ENCODE peak calls at places on chromosomes 16 and 17, in seven cellular contexts. One of them, this sample, is unnamed.
A peak's percentile ranks its signal among the peaks of the same experiment; 100 is the strongest.

GRCh38 chr16:19003935-19004334 is 20.2 kb downstream of the TMC7 start:
- DNase-seq in mucosa of descending colon: no peak
- DNase-seq in mesothelial cell of epicardium: no peak
- DNase-seq in progenitor cell of endocrine pancreas: no peak
- DNase-seq in choroid plexus epithelial cell: no peak
- DNase-seq in epithelial cell of esophagus: peak; percentile 56
- DNase-seq in heart left ventricle: no peak
- DNase-seq in this sample: no peak

GRCh38 chr17:5468075-5468473 is 708 bp downstream of the DHX33 start:
- DNase-seq in mucosa of descending colon: no peak
- DNase-seq in mesothelial cell of epicardium: no peak
- DNase-seq in progenitor cell of endocrine pancreas: no peak
- DNase-seq in choroid plexus epithelial cell: no peak
- DNase-seq in epithelial cell of esophagus: peak; percentile 15
- DNase-seq in heart left ventricle: no peak
- DNase-seq in this sample: no peak

GRCh38 chr17:78535285-78536197 is 41.7 kb downstream of the DNAH17 start:
- DNase-seq in mucosa of descending colon: no peak
- DNase-seq in mesothelial cell of epicardium: no peak
- DNase-seq in progenitor cell of endocrine pancreas: no peak
- DNase-seq in choroid plexus epithelial cell: no peak
- DNase-seq in epithelial cell of esophagus: peak; percentile 94
- DNase-seq in heart left ventricle: no peak
- DNase-seq in this sample: no peak

GRCh38 chr16:12201216-12201615 is 224.7 kb downstream of the SNX29 start:
- DNase-seq in mucosa of descending colon: no peak
- DNase-seq in mesothelial cell of epicardium: no peak
- DNase-seq in progenitor cell of endocrine pancreas: no peak
- DNase-seq in choroid plexus epithelial cell: peak; percentile 28
- DNase-seq in epithelial cell of esophagus: no peak
- DNase-seq in heart left ventricle: no peak
- DNase-seq in this sample: no peak

GRCh38 chr17:77228224-77229215 is 87.8 kb downstream of the SEC14L1 start:
- DNase-seq in mucosa of descending colon: no peak
- DNase-seq in mesothelial cell of epicardium: no peak
- DNase-seq in progenitor cell of endocrine pancreas: no peak
- DNase-seq in choroid plexus epithelial cell: peak; percentile 26
- DNase-seq in epithelial cell of esophagus: no peak
- DNase-seq in heart left ventricle: no peak
- DNase-seq in this sample: no peak

GRCh38 chr17:38663125-38663751 is 11.5 kb downstream of the EPOP start:
- DNase-seq in mucosa of descending colon: peak; percentile 80
- DNase-seq in mesothelial cell of epicardium: peak; percentile 72
- DNase-seq in progenitor cell of endocrine pancreas: peak; percentile 81
- DNase-seq in choroid plexus epithelial cell: peak; percentile 58
- DNase-seq in epithelial cell of esophagus: peak; percentile 71
- DNase-seq in heart left ventricle: peak; percentile 63
- DNase-seq in this sample: peak; percentile 88

GRCh38 chr16:10465821-10466220 is 80.0 kb downstream of the ATF7IP2 start:
- DNase-seq in mucosa of descending colon: no peak
- DNase-seq in mesothelial cell of epicardium: no peak
- DNase-seq in progenitor cell of endocrine pancreas: no peak
- DNase-seq in choroid plexus epithelial cell: peak; percentile 10
- DNase-seq in epithelial cell of esophagus: no peak
- DNase-seq in heart left ventricle: no peak
- DNase-seq in this sample: no peak

GRCh38 chr17:69728816-69729215 is 314.3 kb downstream of the MAP2K6 start:
- DNase-seq in mucosa of descending colon: no peak
- DNase-seq in mesothelial cell of epicardium: no peak
- DNase-seq in progenitor cell of endocrine pancreas: no peak
- DNase-seq in choroid plexus epithelial cell: no peak
- DNase-seq in epithelial cell of esophagus: no peak
- DNase-seq in heart left ventricle: no peak
- DNase-seq in this sample: no peak

GRCh38 chr16:48246066-48246465 is 1.3 kb downstream of the ABCC11 start:
- DNase-seq in mucosa of descending colon: no peak
- DNase-seq in mesothelial cell of epicardium: no peak
- DNase-seq in progenitor cell of endocrine pancreas: no peak
- DNase-seq in choroid plexus epithelial cell: peak; percentile 51
- DNase-seq in epithelial cell of esophagus: no peak
- DNase-seq in heart left ventricle: no peak
- DNase-seq in this sample: no peak

GRCh38 chr17:67378444-67379250 is 1.6 kb downstream of the PITPNC1 start:
- DNase-seq in mucosa of descending colon: peak; percentile 85
- DNase-seq in mesothelial cell of epicardium: peak; percentile 88
- DNase-seq in progenitor cell of endocrine pancreas: peak; percentile 77
- DNase-seq in choroid plexus epithelial cell: peak; percentile 74
- DNase-seq in epithelial cell of esophagus: peak; percentile 75
- DNase-seq in heart left ventricle: peak; percentile 77
- DNase-seq in this sample: peak; percentile 85

GRCh38 chr16:85913688-85914422 is 14.9 kb downstream of the IRF8 start:
- DNase-seq in mucosa of descending colon: peak; percentile 34
- DNase-seq in mesothelial cell of epicardium: no peak
- DNase-seq in progenitor cell of endocrine pancreas: no peak
- DNase-seq in choroid plexus epithelial cell: no peak
- DNase-seq in epithelial cell of esophagus: no peak
- DNase-seq in heart left ventricle: no peak
- DNase-seq in this sample: no peak

GRCh38 chr16:84828322-84828721 is 8.5 kb downstream of the CRISPLD2 start:
- DNase-seq in mucosa of descending colon: no peak
- DNase-seq in mesothelial cell of epicardium: no peak
- DNase-seq in progenitor cell of endocrine pancreas: no peak
- DNase-seq in choroid plexus epithelial cell: no peak
- DNase-seq in epithelial cell of esophagus: no peak
- DNase-seq in heart left ventricle: no peak
- DNase-seq in this sample: no peak

GRCh38 chr17:19707728-19708221 is 8.6 kb downstream of the SLC47A2 start:
- DNase-seq in mucosa of descending colon: no peak
- DNase-seq in mesothelial cell of epicardium: no peak
- DNase-seq in progenitor cell of endocrine pancreas: no peak
- DNase-seq in choroid plexus epithelial cell: no peak
- DNase-seq in epithelial cell of esophagus: no peak
- DNase-seq in heart left ventricle: no peak
- DNase-seq in this sample: no peak

GRCh38 chr16:85539084-85539483 is 74.0 kb upstream of the GSE1 start:
- DNase-seq in mucosa of descending colon: no peak
- DNase-seq in mesothelial cell of epicardium: no peak
- DNase-seq in progenitor cell of endocrine pancreas: no peak
- DNase-seq in choroid plexus epithelial cell: no peak
- DNase-seq in epithelial cell of esophagus: no peak
- DNase-seq in heart left ventricle: no peak
- DNase-seq in this sample: no peak

GRCh38 chr17:48570325-48571023 is 7.7 kb downstream of the HOXB4 start:
- DNase-seq in mucosa of descending colon: peak; percentile 31
- DNase-seq in mesothelial cell of epicardium: no peak
- DNase-seq in progenitor cell of endocrine pancreas: no peak
- DNase-seq in choroid plexus epithelial cell: no peak
- DNase-seq in epithelial cell of esophagus: no peak
- DNase-seq in heart left ventricle: no peak
- DNase-seq in this sample: no peak

GRCh38 chr17:31610301-31610910 is 218.9 kb downstream of the RAB11FIP4 start:
- DNase-seq in mucosa of descending colon: no peak
- DNase-seq in mesothelial cell of epicardium: no peak
- DNase-seq in progenitor cell of endocrine pancreas: no peak
- DNase-seq in choroid plexus epithelial cell: no peak
- DNase-seq in epithelial cell of esophagus: no peak
- DNase-seq in heart left ventricle: no peak
- DNase-seq in this sample: peak; percentile 45

GRCh38 chr16:72085002-72085401 is 8.4 kb downstream of the TXNL4B start:
- DNase-seq in mucosa of descending colon: no peak
- DNase-seq in mesothelial cell of epicardium: no peak
- DNase-seq in progenitor cell of endocrine pancreas: no peak
- DNase-seq in choroid plexus epithelial cell: no peak
- DNase-seq in epithelial cell of esophagus: no peak
- DNase-seq in heart left ventricle: peak; percentile 91
- DNase-seq in this sample: no peak

GRCh38 chr16:70395345-70395901 is 43.5 kb downstream of the ST3GAL2 start:
- DNase-seq in mucosa of descending colon: peak; percentile 92
- DNase-seq in mesothelial cell of epicardium: peak; percentile 57
- DNase-seq in progenitor cell of endocrine pancreas: peak; percentile 69
- DNase-seq in choroid plexus epithelial cell: peak; percentile 59
- DNase-seq in epithelial cell of esophagus: peak; percentile 51
- DNase-seq in heart left ventricle: peak; percentile 77
- DNase-seq in this sample: peak; percentile 87

GRCh38 chr16:3363793-3364192 is 8.1 kb downstream of the OR2C1 start:
- DNase-seq in mucosa of descending colon: no peak
- DNase-seq in mesothelial cell of epicardium: no peak
- DNase-seq in progenitor cell of endocrine pancreas: no peak
- DNase-seq in choroid plexus epithelial cell: no peak
- DNase-seq in epithelial cell of esophagus: no peak
- DNase-seq in heart left ventricle: no peak
- DNase-seq in this sample: no peak
- TF ChIP-seq CTCF in mucosa of descending colon: no peak
- TF ChIP-seq CTCF in mesothelial cell of epicardium: no peak
- TF ChIP-seq CTCF in progenitor cell of endocrine pancreas: no peak
- TF ChIP-seq CTCF in choroid plexus epithelial cell: no peak
- TF ChIP-seq CTCF in epithelial cell of esophagus: no peak
- TF ChIP-seq CTCF in heart left ventricle: no peak
- TF ChIP-seq CTCF in this sample: no peak

DNA sequence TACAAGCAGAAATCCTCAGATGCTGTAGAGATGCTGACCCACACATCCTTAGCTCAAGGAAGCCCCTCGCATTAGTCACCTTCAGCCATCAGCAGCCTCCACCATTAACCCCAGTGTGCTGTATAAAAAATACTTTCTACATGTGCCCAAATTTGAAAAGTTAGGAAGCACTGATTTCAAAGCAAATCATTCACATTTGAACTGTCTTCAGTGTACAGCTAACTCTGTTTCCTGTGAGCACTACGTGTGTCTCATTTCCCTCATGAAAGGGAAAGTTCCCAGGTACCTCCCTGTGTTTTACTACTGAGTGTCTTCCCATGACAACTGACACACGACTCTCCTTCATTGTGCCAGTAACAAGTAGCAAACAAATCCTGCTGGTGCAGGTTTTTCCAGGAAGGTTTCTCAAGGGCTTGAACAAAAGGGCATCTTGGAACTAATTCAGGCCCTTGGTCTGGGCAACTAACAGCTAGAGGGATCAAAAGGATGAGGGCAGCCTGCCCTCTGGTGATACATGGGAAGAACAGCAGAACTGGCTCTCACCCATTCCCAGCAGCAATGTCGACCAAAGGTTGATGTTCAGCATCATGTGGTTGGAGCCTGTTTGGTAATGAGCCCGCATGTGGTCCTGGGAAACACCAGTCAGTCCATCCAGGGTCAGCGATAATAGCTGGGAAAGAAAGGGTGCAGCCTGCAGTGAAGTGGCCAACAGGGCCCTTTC is 4.0 kb downstream of the SLC35B1 start:
- DNase-seq in mucosa of descending colon: no peak
- DNase-seq in mesothelial cell of epicardium: no peak
- DNase-seq in progenitor cell of endocrine pancreas: no peak
- DNase-seq in choroid plexus epithelial cell: peak; percentile 81
- DNase-seq in epithelial cell of esophagus: peak; percentile 58
- DNase-seq in heart left ventricle: no peak
- DNase-seq in this sample: peak; percentile 40
- TF ChIP-seq CTCF in mucosa of descending colon: no peak
- TF ChIP-seq CTCF in mesothelial cell of epicardium: no peak
- TF ChIP-seq CTCF in progenitor cell of endocrine pancreas: peak; percentile 42
- TF ChIP-seq CTCF in choroid plexus epithelial cell: peak; percentile 77
- TF ChIP-seq CTCF in epithelial cell of esophagus: peak; percentile 61
- TF ChIP-seq CTCF in heart left ventricle: peak; percentile 20
- TF ChIP-seq CTCF in this sample: peak; percentile 38

GRCh38 chr16:17590711-17591654 is 120.2 kb upstream of the XYLT1 start:
- DNase-seq in mucosa of descending colon: no peak
- DNase-seq in mesothelial cell of epicardium: no peak
- DNase-seq in progenitor cell of endocrine pancreas: no peak
- DNase-seq in choroid plexus epithelial cell: no peak
- DNase-seq in epithelial cell of esophagus: no peak
- DNase-seq in heart left ventricle: no peak
- DNase-seq in this sample: no peak

GRCh38 chr16:17589898-17590297 is 119.1 kb upstream of the XYLT1 start:
- DNase-seq in mucosa of descending colon: no peak
- DNase-seq in mesothelial cell of epicardium: no peak
- DNase-seq in progenitor cell of endocrine pancreas: no peak
- DNase-seq in choroid plexus epithelial cell: no peak
- DNase-seq in epithelial cell of esophagus: no peak
- DNase-seq in heart left ventricle: no peak
- DNase-seq in this sample: no peak

DNA sequence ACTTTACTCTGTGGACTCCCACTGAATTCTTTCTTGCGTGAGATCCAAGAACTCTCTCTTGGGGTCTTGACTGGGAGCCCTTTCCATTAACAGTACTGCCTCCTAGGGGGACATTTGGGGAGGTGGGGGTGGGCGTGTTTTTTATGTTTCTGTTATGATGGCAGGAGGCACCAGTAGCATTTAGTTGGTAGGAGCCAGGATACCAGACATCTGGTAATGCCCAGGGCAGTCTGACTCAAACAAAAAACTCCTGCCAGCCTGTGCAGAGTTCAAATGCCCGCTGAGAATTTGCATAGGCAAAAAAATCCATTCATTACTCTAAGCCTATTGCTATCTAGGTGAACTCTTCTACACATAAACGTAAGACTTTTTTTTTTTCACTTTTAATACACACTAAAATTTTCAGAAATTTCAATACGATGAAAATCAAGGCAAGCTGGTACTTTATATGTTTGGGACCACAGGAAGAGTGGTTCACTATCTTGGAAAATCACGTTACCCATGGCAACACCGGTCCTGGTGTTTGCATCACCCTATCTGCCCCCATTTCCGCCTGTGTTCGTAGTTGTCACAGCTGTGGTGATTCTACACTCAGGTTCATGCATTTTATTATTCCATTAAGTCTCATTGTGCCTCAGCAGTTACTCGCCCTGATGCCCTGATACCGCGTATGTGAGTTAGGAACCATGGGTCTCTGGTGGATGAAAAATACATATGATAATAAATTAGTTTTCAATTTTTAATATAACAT is 121.1 kb upstream of the XYLT1 start:
- DNase-seq in mucosa of descending colon: no peak
- DNase-seq in mesothelial cell of epicardium: no peak
- DNase-seq in progenitor cell of endocrine pancreas: no peak
- DNase-seq in choroid plexus epithelial cell: no peak
- DNase-seq in epithelial cell of esophagus: no peak
- DNase-seq in heart left ventricle: no peak
- DNase-seq in this sample: no peak
- TF ChIP-seq CTCF in mucosa of descending colon: no peak
- TF ChIP-seq CTCF in mesothelial cell of epicardium: no peak
- TF ChIP-seq CTCF in progenitor cell of endocrine pancreas: no peak
- TF ChIP-seq CTCF in choroid plexus epithelial cell: no peak
- TF ChIP-seq CTCF in epithelial cell of esophagus: no peak
- TF ChIP-seq CTCF in heart left ventricle: no peak
- TF ChIP-seq CTCF in this sample: no peak

GRCh38 chr16:21100447-21100846 is 50.2 kb downstream of the DNAH3 start:
- DNase-seq in mucosa of descending colon: no peak
- DNase-seq in mesothelial cell of epicardium: no peak
- DNase-seq in progenitor cell of endocrine pancreas: no peak
- DNase-seq in choroid plexus epithelial cell: peak; percentile 89
- DNase-seq in epithelial cell of esophagus: peak; percentile 57
- DNase-seq in heart left ventricle: no peak
- DNase-seq in this sample: no peak

GRCh38 chr16:21097151-21097550 is 53.5 kb downstream of the DNAH3 start:
- DNase-seq in mucosa of descending colon: no peak
- DNase-seq in mesothelial cell of epicardium: no peak
- DNase-seq in progenitor cell of endocrine pancreas: no peak
- DNase-seq in choroid plexus epithelial cell: peak; percentile 63
- DNase-seq in epithelial cell of esophagus: peak; percentile 38
- DNase-seq in heart left ventricle: no peak
- DNase-seq in this sample: no peak

GRCh38 chr16:21104124-21104860 is 46.4 kb downstream of the DNAH3 start:
- DNase-seq in mucosa of descending colon: no peak
- DNase-seq in mesothelial cell of epicardium: no peak
- DNase-seq in progenitor cell of endocrine pancreas: no peak
- DNase-seq in choroid plexus epithelial cell: peak; percentile 79
- DNase-seq in epithelial cell of esophagus: no peak
- DNase-seq in heart left ventricle: no peak
- DNase-seq in this sample: no peak

GRCh38 chr16:21101631-21102420 is 48.8 kb downstream of the DNAH3 start:
- DNase-seq in mucosa of descending colon: no peak
- DNase-seq in mesothelial cell of epicardium: no peak
- DNase-seq in progenitor cell of endocrine pancreas: no peak
- DNase-seq in choroid plexus epithelial cell: peak; percentile 49
- DNase-seq in epithelial cell of esophagus: peak; percentile 40
- DNase-seq in heart left ventricle: no peak
- DNase-seq in this sample: peak; percentile 58
- TF ChIP-seq CTCF in mucosa of descending colon: no peak
- TF ChIP-seq CTCF in mesothelial cell of epicardium: no peak
- TF ChIP-seq CTCF in progenitor cell of endocrine pancreas: peak; percentile 57
- TF ChIP-seq CTCF in choroid plexus epithelial cell: peak; percentile 66
- TF ChIP-seq CTCF in epithelial cell of esophagus: peak; percentile 57
- TF ChIP-seq CTCF in heart left ventricle: no peak
- TF ChIP-seq CTCF in this sample: no peak